ENCODE peak calls at places on chromosomes 12 and 14, in ten cellular contexts. J is A673; Z is stimulated activated CD4-positive, alpha-beta T cell treated with anti-CD3 and anti-CD28 coated beads, Interleukin-1b, Interleukin-23, amount 100 ng/mL, for 48 hours; P is AG10803; T is frontal cortex; L is T-helper 2 cell; E is Daoy; F is progenitor cell of endocrine pancreas; M is foreskin melanocyte; A is left cardiac atrium. X is an unnamed sample.

GRCh38 chr14:55794655-55795583 is 214.9 kb downstream of the KTN1 start:
- DNase-seq in Z (peak), M (peak), A (no peak), P (no peak), E (peak), J (peak), T (no peak), F (no peak), L (no peak), X (peak)

GRCh38 chr14:75971509-75971908 is 10.3 kb downstream of the TGFB3 start:
- DNase-seq in J (no peak), P (no peak), T (no peak), Z (no peak), F (no peak), E (no peak), L (no peak), M (no peak), A (no peak), X (no peak)

GRCh38 chr12:101666017-101666728 is 31.3 kb upstream of the CHPT1 start:
- DNase-seq in A (no peak), L (no peak), M (no peak), T (no peak), P (no peak), J (no peak), F (no peak), E (no peak), Z (no peak), X (no peak)

GRCh38 chr14:100246809-100247428 is 8.0 kb downstream of the YY1 start:
- DNase-seq in L (peak), Z (no peak), F (no peak), E (peak), A (no peak), M (peak), P (peak), T (no peak), J (peak), X (no peak)

GRCh38 chr12:81077329-81077685 is 572 bp upstream of the ACSS3 start:
- DNase-seq in T (no peak), Z (no peak), E (peak), M (no peak), A (peak), F (no peak), P (peak), J (no peak), L (no peak), X (peak)

GRCh38 chr12:130026608-130027176 is 122.9 kb upstream of the TMEM132D start:
- DNase-seq in F (peak), A (no peak), L (no peak), T (no peak), J (peak), Z (peak), M (no peak), P (no peak), E (peak), X (peak)

GRCh38 chr14:100981808-100982207 is 78.3 kb upstream of the RTL1 start:
- DNase-seq in M (no peak), L (no peak), P (no peak), T (no peak), J (no peak), A (no peak), E (peak), F (no peak), Z (no peak), X (no peak)

GRCh38 chr12:119988440-119988787 is 622 bp upstream of the BICDL1 start:
- DNase-seq in F (no peak), A (no peak), M (no peak), L (no peak), E (no peak), P (peak), Z (no peak), J (no peak), T (no peak), X (peak)

GRCh38 chr14:64506751-64507150 is 2.2 kb downstream of the ZBTB1 start:
- DNase-seq in F (no peak), P (no peak), T (no peak), A (no peak), E (no peak), M (no peak), L (no peak), J (no peak), Z (no peak), X (no peak)

GRCh38 chr14:101068293-101068957 is 164.9 kb upstream of the RTL1 start:
- DNase-seq in L (no peak), M (no peak), A (no peak), T (no peak), Z (no peak), J (peak), F (no peak), P (no peak), E (no peak), X (peak)